ENCODE peak calls at places on chromosomes 12 and 14, in nine cellular contexts. Q is stimulated activated CD4-positive, alpha-beta T cell treated with anti-CD3 and anti-CD28 coated beads, Interleukin-2, amount 100 ng/mL, for 24 hours; A is GDM1; L is endothelial cell; D is brain pericyte; K is nephron progenitor cell; F is HuH-7.5; E is amniotic stem cell; N is LoVo. G is an unnamed sample.

GRCh38 chr12:123830675-123831074 is 68.6 kb downstream of the DNAH10 start:
- DNase-seq in D (no peak), L (no peak), N (no peak), E (no peak), F (no peak), K (no peak), A (no peak), Q (no peak), G (no peak)

GRCh38 chr14:74504412-74504811 is 10.8 kb downstream of the ISCA2 start:
- DNase-seq in N (no peak), F (no peak), A (no peak), K (no peak), D (no peak), Q (no peak), E (no peak), L (no peak), G (no peak)

GRCh38 chr14:87045241-87045640 is 947.7 kb downstream of the GALC start:
- DNase-seq in D (no peak), A (no peak), E (no peak), L (no peak), N (no peak), K (no peak), Q (no peak), F (no peak), G (no peak)

GRCh38 chr14:74405663-74406062 is 20.3 kb downstream of the SYNDIG1L start:
- DNase-seq in K (no peak), A (no peak), E (no peak), F (no peak), D (no peak), N (no peak), Q (no peak), L (no peak), G (no peak)

GRCh38 chr12:109741970-109742372 is 28.3 kb downstream of the FAM222A start:
- DNase-seq in E (no peak), K (peak; percentile 6), N (no peak), Q (no peak), L (no peak), A (no peak), F (peak; percentile 65), D (no peak), G (peak; percentile 23)

GRCh38 chr12:113889806-113890581 is 76.1 kb downstream of the RBM19 start:
- DNase-seq in Q (no peak), F (no peak), A (no peak), L (no peak), K (no peak), E (no peak), D (no peak), N (no peak), G (no peak)

GRCh38 chr12:171276-171675 is 42.7 kb downstream of the SLC6A12 start:
- DNase-seq in K (no peak), Q (no peak), D (no peak), N (no peak), F (no peak), E (no peak), L (no peak), A (no peak), G (no peak)

GRCh38 chr14:102279688-102280348 is 25.1 kb downstream of the MOK start:
- DNase-seq in E (peak; percentile 90), F (no peak), N (peak; percentile 14), K (no peak), L (no peak), A (no peak), D (no peak), Q (peak; percentile 1), G (no peak)

GRCh38 chr12:103169-103981 is 36.8 kb downstream of the IQSEC3 start:
- DNase-seq in D (no peak), N (no peak), Q (no peak), F (no peak), A (peak; percentile 57), L (no peak), E (no peak), K (peak; percentile 80), G (peak; percentile 96)

GRCh38 chr12:4031703-4032291 is 158.6 kb upstream of the PARP11 start:
- DNase-seq in D (no peak), A (no peak), E (no peak), N (peak; percentile 34), Q (no peak), F (no peak), K (no peak), L (no peak), G (peak; percentile 53)

GRCh38 chr14:52873694-52874093 is 77.2 kb downstream of the FERMT2 start:
- DNase-seq in F (no peak), K (no peak), A (no peak), Q (no peak), N (no peak), L (no peak), D (no peak), E (no peak), G (no peak)

GRCh38 chr14:71533396-71533795 is 398.8 kb upstream of the RGS6 start:
- DNase-seq in K (no peak), Q (no peak), N (no peak), F (no peak), E (no peak), L (no peak), A (no peak), D (no peak), G (no peak)

GRCh38 chr14:101075025-101075800 is 171.7 kb upstream of the RTL1 start:
- DNase-seq in E (no peak), D (no peak), Q (no peak), N (no peak), L (no peak), A (no peak), F (no peak), K (no peak), G (no peak)

GRCh38 chr12:2336409-2336829 is 283.6 kb downstream of the CACNA1C start:
- DNase-seq in A (peak; percentile 29), L (no peak), K (no peak), D (no peak), E (peak; percentile 90), Q (no peak), N (peak; percentile 14), F (no peak), G (no peak)

GRCh38 chr14:68655961-68656360 is 136.9 kb downstream of the ZFP36L1 start:
- DNase-seq in E (no peak), K (no peak), F (no peak), Q (no peak), D (no peak), N (no peak), A (no peak), L (no peak), G (no peak)

GRCh38 chr12:72747460-72747859 is 475.3 kb downstream of the TRHDE start:
- DNase-seq in E (no peak), L (no peak), K (no peak), Q (no peak), A (no peak), D (no peak), N (no peak), F (no peak), G (no peak)

GRCh38 chr14:90487031-90487430 is 90.2 kb downstream of the CALM1 start:
- DNase-seq in E (no peak), L (peak; percentile 14), N (no peak), D (no peak), Q (no peak), A (no peak), K (no peak), F (no peak), G (peak; percentile 52)

GRCh38 chr12:19490908-19491307 is 51.6 kb downstream of the AEBP2 start:
- DNase-seq in L (no peak), D (no peak), N (no peak), Q (no peak), E (no peak), F (no peak), A (no peak), K (no peak), G (no peak)

G was measured in H9.